ENCODE peak calls at places on chromosomes 3 and 15, in eight cellular contexts. I is pancreas, X is mucosa of descending colon, J is colonic mucosa, G is RPMI7951, U is RPMI8226, B is GM23248, M is retina. W is an unnamed sample.

GRCh38 chr3:127550758-127551157 is 39.8 kb downstream of the TPRA1 start:
- DNase-seq in M (no peak), I (no peak), G (no peak), X (no peak), B (no peak), J (no peak), U (no peak), W (no peak)

GRCh38 chr15:29470794-29471193 is 201.2 kb upstream of the NSMCE3 start:
- DNase-seq in U (no peak), M (no peak), B (no peak), I (no peak), J (peak), G (no peak), X (peak), W (no peak)

GRCh38 chr3:127175272-127175671 is 17.7 kb upstream of the PRR23E start:
- DNase-seq in M (no peak), B (no peak), U (no peak), I (no peak), X (no peak), G (no peak), J (no peak), W (peak)

GRCh38 chr3:87206070-87206469 is 21.0 kb upstream of the CHMP2B start:
- DNase-seq in B (peak), M (no peak), U (no peak), X (no peak), I (no peak), G (peak), J (no peak), W (peak)

GRCh38 chr3:53495091-53495517 is 693 bp downstream of the CACNA1D start:
- DNase-seq in J (no peak), M (peak), U (no peak), X (no peak), B (no peak), G (no peak), I (peak), W (no peak)

GRCh38 chr3:142117052-142117451 is 32.3 kb downstream of the TFDP2 start:
- DNase-seq in J (peak), M (no peak), X (peak), U (no peak), G (peak), B (no peak), I (no peak), W (peak)

GRCh38 chr15:83112233-83112958 is 5.0 kb downstream of the TM6SF1 start:
- DNase-seq in I (no peak), G (peak), X (no peak), B (no peak), M (no peak), U (no peak), J (no peak), W (no peak)

GRCh38 chr3:59922226-59922625 is 872.4 kb upstream of the CFAP20DC start:
- DNase-seq in U (no peak), B (no peak), J (no peak), X (no peak), G (no peak), I (no peak), M (no peak), W (no peak)

GRCh38 chr15:79522656-79523055 is 90.5 kb downstream of the MINAR1 start:
- DNase-seq in I (no peak), X (no peak), B (peak), G (no peak), U (no peak), M (no peak), J (no peak), W (peak)

GRCh38 chr3:81927811-81928210 is 166.4 kb upstream of the GBE1 start:
- DNase-seq in X (no peak), G (no peak), M (no peak), J (no peak), I (no peak), U (no peak), B (no peak), W (no peak)

GRCh38 chr3:190519886-190520285 is 6.0 kb downstream of the IL1RAP start:
- DNase-seq in U (no peak), X (no peak), J (no peak), M (no peak), I (no peak), B (peak), G (no peak), W (no peak)

GRCh38 chr15:89087830-89088604 is at the start of gene ABHD2:
- DNase-seq in G (peak), U (peak), J (peak), M (peak), B (peak), X (peak), I (peak), W (peak)

GRCh38 chr3:172082269-172082668 is 42.9 kb downstream of the FNDC3B start:
- DNase-seq in J (no peak), M (no peak), X (no peak), B (peak), I (no peak), U (no peak), G (peak), W (peak)

GRCh38 chr15:27831384-27832262 is 267.5 kb downstream of the OCA2 start:
- DNase-seq in U (no peak), X (no peak), B (no peak), M (no peak), I (no peak), J (no peak), G (no peak), W (no peak)

GRCh38 chr15:46567968-46568367 is 933.1 kb downstream of the SQOR start:
- DNase-seq in M (no peak), B (no peak), X (no peak), G (no peak), U (no peak), I (no peak), J (no peak), W (no peak)

GRCh38 chr3:136973352-136973751 is 15.6 kb downstream of the IL20RB start:
- DNase-seq in G (no peak), U (no peak), J (no peak), B (no peak), M (no peak), I (no peak), X (no peak), W (no peak)